ENCODE peak calls at places on chromosomes 16 and 17, in nine cellular contexts. L is upper lobe of left lung, Q is GM23338, X is transverse colon, N is HCT116, E is endothelial cell of umbilical vein, M is stomach, V is SK-N-SH, Z is HL-60. P is an unnamed sample.

GRCh38 chr16:2481676-2482075 is 6.7 kb downstream of the TBC1D24 start:
- DNase-seq in L (no peak), Q (no peak), X (no peak), N (no peak), E (no peak), M (no peak), V (no peak), Z (no peak), P (no peak)

GRCh38 chr16:89375686-89376085 is 114.7 kb downstream of the ANKRD11 start:
- DNase-seq in L (no peak), Q (no peak), X (no peak), N (no peak), E (no peak), M (no peak), V (no peak), Z (no peak), P (no peak)

GRCh38 chr17:27996157-27997043 is 46.1 kb upstream of the NLK start:
- DNase-seq in L (no peak), Q (no peak), X (no peak), N (no peak), E (no peak), M (no peak), V (no peak), Z (no peak), P (no peak)

GRCh38 chr16:63361032-63361624 is 1324.9 kb upstream of the CDH8 start:
- DNase-seq in L (no peak), Q (peak; percentile 75), X (no peak), N (peak; percentile 15), E (peak; percentile 56), M (no peak), V (peak; percentile 30), Z (peak; percentile 7), P (no peak)

GRCh38 chr17:61284174-61284573 is 115.5 kb upstream of the TBX2 start:
- DNase-seq in L (no peak), Q (no peak), X (no peak), N (no peak), E (no peak), M (no peak), V (no peak), Z (no peak), P (no peak)

GRCh38 chr17:6064855-6065254 is 5.3 kb upstream of the WSCD1 start:
- DNase-seq in L (no peak), Q (no peak), X (no peak), N (no peak), E (no peak), M (no peak), V (no peak), Z (no peak), P (peak; percentile 27)

GRCh38 chr17:78538033-78538776 is 39.0 kb downstream of the DNAH17 start:
- DNase-seq in L (no peak), Q (no peak), X (no peak), N (no peak), E (no peak), M (no peak), V (no peak), Z (no peak), P (peak; percentile 21)

GRCh38 chr17:72030067-72030899 is 90.5 kb upstream of the SOX9 start:
- DNase-seq in L (peak; percentile 22), Q (peak; percentile 94), X (peak; percentile 28), N (no peak), E (no peak), M (peak; percentile 26), V (no peak), Z (no peak), P (no peak)

GRCh38 chr17:69719474-69720048 is 305.1 kb downstream of the MAP2K6 start:
- DNase-seq in L (no peak), Q (no peak), X (no peak), N (no peak), E (no peak), M (no peak), V (no peak), Z (no peak), P (no peak)

GRCh38 chr16:78505544-78506371 is 406.3 kb downstream of the WWOX start:
- DNase-seq in L (peak; percentile 28), Q (peak; percentile 26), X (peak; percentile 30), N (no peak), E (no peak), M (peak; percentile 33), V (no peak), Z (no peak), P (no peak)

GRCh38 chr16:22077700-22078313 is 14.5 kb upstream of the VWA3A start:
- DNase-seq in L (peak; percentile 41), Q (peak; percentile 87), X (peak; percentile 69), N (peak; percentile 39), E (peak; percentile 72), M (peak; percentile 74), V (peak; percentile 69), Z (peak; percentile 69), P (peak; percentile 81)
- TF ChIP-seq POLR2AphosphoS5 in L (no peak), Q (no peak), X (no peak), N (no peak), E (no peak), M (no peak), V (no peak), Z (no peak), P (no peak)

GRCh38 chr17:58313815-58314705 is 14.5 kb downstream of the TSPOAP1 start:
- DNase-seq in L (no peak), Q (no peak), X (no peak), N (no peak), E (no peak), M (peak; percentile 14), V (peak; percentile 27), Z (no peak), P (no peak)

GRCh38 chr17:58315281-58315711 is 13.3 kb downstream of the TSPOAP1 start:
- DNase-seq in L (no peak), Q (no peak), X (no peak), N (no peak), E (no peak), M (peak; percentile 5), V (peak; percentile 16), Z (no peak), P (peak; percentile 38)

GRCh38 chr17:58314706-58315015 is 13.9 kb downstream of the TSPOAP1 start:
- DNase-seq in L (no peak), Q (no peak), X (no peak), N (no peak), E (no peak), M (peak; percentile 3), V (peak; percentile 8), Z (no peak), P (no peak)

GRCh38 chr17:58316260-58316960 is 12.2 kb downstream of the TSPOAP1 start:
- DNase-seq in L (peak; percentile 10), Q (no peak), X (no peak), N (no peak), E (no peak), M (peak; percentile 19), V (peak; percentile 14), Z (no peak), P (peak; percentile 57)

GRCh38 chr17:58315750-58316149 is 12.8 kb downstream of the TSPOAP1 start:
- DNase-seq in L (no peak), Q (no peak), X (no peak), N (no peak), E (no peak), M (peak; percentile 1), V (no peak), Z (no peak), P (peak; percentile 6)
- H3K27me3 ChIP-seq in L (no peaks in the 10 kb centered on the region), Q (no peaks in the 10 kb centered on the region), X (no peaks in the 10 kb centered on the region), N (no peaks in the 10 kb centered on the region), E (no peaks in the 10 kb centered on the region), M (no peaks in the 10 kb centered on the region), V (no peaks in the 10 kb centered on the region), Z (no peaks in the 10 kb centered on the region), P (no peaks in the 10 kb centered on the region)

GRCh38 chr16:66661210-66661560 is 35.4 kb downstream of the CMTM4 start:
- DNase-seq in L (no peak), Q (no peak), X (no peak), N (no peak), E (no peak), M (no peak), V (peak; percentile 37), Z (no peak), P (no peak)

GRCh38 chr16:66658143-66658859 is 38.2 kb downstream of the CMTM4 start:
- DNase-seq in L (no peak), Q (peak; percentile 37), X (no peak), N (no peak), E (no peak), M (no peak), V (no peak), Z (no peak), P (no peak)

GRCh38 chr16:66662445-66663194 is 33.9 kb downstream of the CMTM4 start:
- DNase-seq in L (no peak), Q (peak; percentile 32), X (no peak), N (peak; percentile 21), E (peak; percentile 51), M (no peak), V (peak; percentile 45), Z (peak; percentile 32), P (no peak)

GRCh38 chr16:66658860-66659190 is 37.7 kb downstream of the CMTM4 start:
- DNase-seq in L (no peak), Q (no peak), X (no peak), N (no peak), E (no peak), M (no peak), V (no peak), Z (no peak), P (no peak)

GRCh38 chr16:66660422-66661209 is 35.9 kb downstream of the CMTM4 start:
- DNase-seq in L (peak; percentile 78), Q (peak; percentile 45), X (peak; percentile 38), N (no peak), E (peak; percentile 90), M (peak; percentile 46), V (peak; percentile 72), Z (peak; percentile 57), P (peak; percentile 76)
- TF ChIP-seq POLR2AphosphoS5 in L (no peak), Q (no peak), X (no peak), N (no peak), E (peak; percentile 54), M (no peak), V (peak; percentile 12), Z (no peak), P (no peak)

GRCh38 chr17:17729620-17730249 is 48.5 kb downstream of the RAI1 start:
- DNase-seq in L (no peak), Q (peak; percentile 81), X (peak; percentile 64), N (peak; percentile 19), E (no peak), M (peak; percentile 53), V (peak; percentile 73), Z (peak; percentile 5), P (no peak)
- H3K27me3 ChIP-seq in L (no peaks in the 10 kb centered on the region), Q (peaks cover 49% of the 10 kb centered on the region), X (no peaks in the 10 kb centered on the region), N (no peaks in the 10 kb centered on the region), E (no peaks in the 10 kb centered on the region), M (no peaks in the 10 kb centered on the region), V (no peaks in the 10 kb centered on the region), Z (no peaks in the 10 kb centered on the region), P (peaks cover 2% of the 10 kb centered on the region)

P was measured in spleen.